ENCODE peak calls at places on chromosomes 2 and 18, in six cellular contexts. U, M, E, R, I and Q are unnamed samples.

GRCh38 chr2:111185496-111186022 is 64.8 kb downstream of the BCL2L11 start:
- DNase-seq in R (no peak), E (peak; percentile 65), I (peak; percentile 95), M (no peak), U (no peak), Q (no peak)

GRCh38 chr2:172430671-172431070 is 3.3 kb downstream of the ITGA6 start:
- DNase-seq in E (no peak), U (no peak), M (peak; percentile 33), I (no peak), R (no peak), Q (no peak)

GRCh38 chr2:10951558-10952414 is 40.1 kb downstream of the KCNF1 start:
- DNase-seq in U (no peak), I (no peak), R (no peak), M (peak; percentile 23), E (no peak), Q (no peak)

GRCh38 chr2:235029054-235029453 is 77.2 kb downstream of the SH3BP4 start:
- DNase-seq in U (no peak), I (no peak), R (no peak), M (no peak), E (no peak), Q (no peak)

GRCh38 chr2:128714861-128715312 is 396.2 kb upstream of the HS6ST1 start:
- DNase-seq in R (no peak), U (no peak), M (no peak), E (no peak), I (no peak), Q (no peak)

GRCh38 chr2:167581961-167582574 is 665.3 kb downstream of the STK39 start:
- DNase-seq in U (peak; percentile 43), I (no peak), E (no peak), R (no peak), M (peak; percentile 16), Q (no peak)

GRCh38 chr2:237213325-237214040 is 127.8 kb downstream of the COPS8 start:
- DNase-seq in M (peak; percentile 96), R (peak; percentile 18), U (peak; percentile 94), E (peak; percentile 50), I (no peak), Q (no peak)

GRCh38 chr2:216478151-216478550 is 20.5 kb upstream of the RPL37A start:
- DNase-seq in U (peak; percentile 61), I (no peak), M (peak; percentile 88), E (no peak), R (peak; percentile 95), Q (no peak)

GRCh38 chr2:145654156-145654555 is 1134.2 kb upstream of the ZEB2 start:
- DNase-seq in M (no peak), U (no peak), E (no peak), I (no peak), R (no peak), Q (no peak)

GRCh38 chr18:62807406-62807805 is 92.1 kb downstream of the PHLPP1 start:
- DNase-seq in U (no peak), R (no peak), M (no peak), E (no peak), I (no peak), Q (no peak)

GRCh38 chr2:12931211-12931844 is 214.6 kb downstream of the TRIB2 start:
- DNase-seq in U (peak; percentile 71), I (no peak), R (peak; percentile 59), M (peak; percentile 63), E (no peak), Q (no peak)

DNA sequence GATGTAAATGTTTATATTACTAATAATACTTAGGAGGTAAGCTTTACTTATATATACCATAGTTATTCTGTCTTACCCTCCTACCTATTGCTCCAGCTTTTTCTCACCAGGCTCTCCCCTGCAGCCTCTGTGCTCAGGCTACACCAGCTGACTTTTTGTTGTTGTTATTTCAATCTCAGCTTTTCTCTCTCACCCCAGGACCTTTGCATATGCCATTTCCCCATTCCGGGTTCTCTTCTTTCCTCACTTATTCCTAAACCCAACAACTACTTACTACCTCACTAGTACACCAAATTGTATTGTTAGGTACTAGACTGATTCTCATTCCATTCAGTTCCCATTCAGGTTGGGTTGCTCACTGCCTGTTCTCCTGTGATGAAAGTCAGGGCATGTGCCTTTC is 156.2 kb upstream of the BOD1L2 start:
- DNase-seq in R (no peak), U (no peak), I (no peak), E (no peak), M (no peak), Q (no peak)
- H3K4me3 ChIP-seq in R (no peak overlapping the region), U (no peak overlapping the region), I (no peak overlapping the region), E (no peak overlapping the region), M (no peak overlapping the region), Q (no peak overlapping the region)

DNA sequence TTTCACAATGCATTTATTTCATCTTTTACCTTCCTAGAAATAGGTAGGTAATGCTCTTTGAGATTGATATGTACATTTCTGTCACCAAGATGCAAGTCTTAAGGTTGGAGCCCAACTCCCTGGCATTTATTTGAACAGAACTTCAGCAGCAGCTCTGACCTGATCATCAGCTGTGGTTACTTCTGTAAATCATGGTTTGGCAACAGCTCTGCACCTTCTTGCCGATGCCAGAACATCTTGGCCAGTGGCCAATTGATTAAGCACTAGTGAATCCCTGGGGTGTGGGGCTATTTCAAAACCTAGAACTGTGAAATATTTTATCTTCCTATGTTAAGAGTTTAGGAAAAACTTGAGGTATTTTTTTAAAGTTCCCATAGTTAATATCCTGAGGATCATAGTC is 124.8 kb upstream of the NYAP2 start:
- DNase-seq in R (no peak), I (no peak), U (peak; percentile 93), M (peak; percentile 41), E (no peak), Q (no peak)
- H3K4me3 ChIP-seq in R (no peak overlapping the region), I (no peak overlapping the region), U (no peak overlapping the region), M (no peak overlapping the region), E (no peak overlapping the region), Q (no peak overlapping the region)

DNA sequence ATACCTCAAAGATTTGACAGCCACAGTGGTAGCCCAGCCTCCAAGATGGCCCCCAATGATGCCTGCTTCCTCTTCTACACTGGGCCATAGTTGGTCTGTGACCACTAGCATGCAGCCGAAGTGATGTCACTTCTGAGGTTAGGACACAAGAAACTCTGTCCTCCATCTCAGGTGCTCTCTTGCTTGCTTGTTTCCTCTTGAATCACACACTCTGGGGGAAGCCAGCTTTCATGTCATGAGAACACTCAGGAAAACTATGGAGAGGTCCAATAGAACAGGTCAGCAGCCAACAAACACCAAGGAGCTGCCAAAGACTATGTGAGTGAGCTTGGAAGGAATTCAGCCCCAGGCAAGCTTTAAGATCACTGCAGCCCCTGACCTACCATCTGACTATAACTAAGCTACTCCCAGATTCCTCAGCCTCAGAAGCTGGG is 3.3 kb upstream of the ADAM17 start:
- DNase-seq in M (peak; percentile 97), I (no peak), R (no peak), E (no peak), U (peak; percentile 93), Q (no peak)
- H3K4me3 ChIP-seq in M (no peak overlapping the region), I (no peak overlapping the region), R (no peak overlapping the region), E (no peak overlapping the region), U (no peak overlapping the region), Q (no peak overlapping the region)

GRCh38 chr18:39455300-39455699 is 1889.7 kb upstream of the CELF4 start:
- DNase-seq in I (no peak), E (no peak), R (peak; percentile 91), U (peak; percentile 78), M (peak; percentile 66), Q (no peak)

GRCh38 chr18:39453356-39453755 is 1887.8 kb upstream of the CELF4 start:
- DNase-seq in U (no peak), M (no peak), E (no peak), I (no peak), R (no peak), Q (no peak)

GRCh38 chr18:39450958-39451357 is 1885.4 kb upstream of the CELF4 start:
- DNase-seq in M (no peak), U (no peak), E (no peak), I (no peak), R (no peak), Q (no peak)

GRCh38 chr18:39454866-39455265 is 1889.3 kb upstream of the CELF4 start:
- DNase-seq in R (peak; percentile 80), M (no peak), E (no peak), U (no peak), I (no peak), Q (no peak)

DNA sequence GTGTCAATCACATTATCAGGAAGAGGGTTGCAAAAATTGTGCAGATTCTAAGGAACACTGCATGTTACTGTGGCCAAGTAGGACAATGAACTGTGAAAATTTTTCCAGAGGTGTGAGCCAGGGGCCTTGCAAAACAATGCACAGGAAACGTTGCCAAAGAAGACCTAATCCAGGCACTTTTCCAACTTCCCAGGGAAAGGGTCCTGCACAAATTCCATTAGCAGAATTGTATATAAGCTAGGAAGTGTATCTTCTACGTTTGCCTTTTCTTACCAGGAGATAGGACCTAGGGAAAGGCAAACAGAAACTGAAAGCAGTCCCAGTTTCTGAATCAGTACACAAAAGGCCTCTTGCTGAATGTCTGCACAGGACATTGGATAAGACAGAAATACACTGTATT is 1888.3 kb upstream of the CELF4 start:
- DNase-seq in I (no peak), U (peak; percentile 85), E (no peak), M (peak; percentile 65), R (peak; percentile 99), Q (no peak)
- H3K4me3 ChIP-seq in I (no peak overlapping the region), U (peak overlapping the region; percentile 31), E (no peak overlapping the region), M (peak overlapping the region; percentile 42), R (no peak overlapping the region), Q (peak overlapping the region; percentile 27)